ENCODE peak calls at places on chromosome 1, in nine cellular contexts. T is PC-3, A is astrocyte of the spinal cord, F is neural progenitor cell, M is fibroblast of lung, S is choroid plexus epithelial cell, L is pancreas, Q is SK-N-SH, P is esophagus muscularis mucosa. Y is an unnamed sample.

GRCh38 chr1:42998381-42998780 is 39.7 kb upstream of the SLC2A1 start:
- DNase-seq in P (no peak), S (no peak), Q (no peak), L (no peak), M (no peak), A (peak), T (no peak), F (no peak), Y (peak)

GRCh38 chr1:29674625-29675326 is 438.5 kb downstream of the PTPRU start:
- DNase-seq in P (peak), Q (no peak), A (no peak), M (no peak), L (no peak), F (no peak), T (no peak), S (no peak), Y (no peak)

GRCh38 chr1:182426442-182427430 is 23.2 kb upstream of the RGSL1 start:
- DNase-seq in F (no peak), T (no peak), L (no peak), S (no peak), Q (no peak), M (no peak), P (no peak), A (no peak), Y (no peak)

GRCh38 chr1:193553562-193553961 is 367.1 kb upstream of the B3GALT2 start:
- DNase-seq in M (no peak), S (no peak), Q (no peak), T (no peak), F (no peak), P (no peak), A (no peak), L (no peak), Y (no peak)

GRCh38 chr1:180901221-180901990 is 11.3 kb upstream of the KIAA1614 start:
- DNase-seq in L (no peak), M (no peak), A (no peak), F (no peak), P (peak), S (no peak), T (no peak), Q (peak), Y (no peak)

GRCh38 chr1:36479505-36480051 is 3.1 kb downstream of the CSF3R start:
- DNase-seq in S (peak), A (no peak), M (no peak), Q (no peak), L (no peak), P (no peak), T (no peak), F (no peak), Y (peak)

GRCh38 chr1:18337757-18338156 is 143.0 kb upstream of the KLHDC7A start:
- DNase-seq in P (no peak), M (no peak), F (no peak), T (no peak), S (no peak), Q (no peak), A (no peak), L (no peak), Y (no peak)

GRCh38 chr1:2352341-2353214 is 38.8 kb downstream of the MORN1 start:
- DNase-seq in F (no peak), M (no peak), Q (no peak), A (no peak), S (no peak), P (no peak), L (no peak), T (no peak), Y (no peak)

GRCh38 chr1:112325504-112325903 is 70.5 kb upstream of the CTTNBP2NL start:
- DNase-seq in L (no peak), P (no peak), S (peak), M (no peak), Q (no peak), T (no peak), F (peak), A (no peak), Y (no peak)

GRCh38 chr1:12488666-12489354 is 129.2 kb downstream of the DHRS3 start:
- DNase-seq in S (no peak), A (peak), P (no peak), F (no peak), M (no peak), T (peak), L (no peak), Q (no peak), Y (no peak)

GRCh38 chr1:196063307-196063706 is 544.9 kb downstream of the KCNT2 start:
- DNase-seq in M (peak), Q (no peak), T (no peak), A (peak), L (no peak), P (no peak), F (no peak), S (peak), Y (no peak)

GRCh38 chr1:178639326-178639725 is 85.7 kb upstream of the RALGPS2 start:
- DNase-seq in S (no peak), T (no peak), M (peak), A (no peak), F (no peak), L (no peak), P (no peak), Q (no peak), Y (no peak)

GRCh38 chr1:234915923-234916675 is 212.5 kb downstream of the TOMM20 start:
- DNase-seq in L (peak), A (no peak), Q (no peak), M (no peak), T (no peak), S (no peak), F (no peak), P (no peak), Y (peak)

GRCh38 chr1:182317489-182318180 is 74.0 kb downstream of the GLUL start:
- DNase-seq in Q (no peak), L (peak), A (no peak), F (no peak), M (no peak), P (no peak), T (no peak), S (no peak), Y (no peak)

GRCh38 chr1:26112407-26112775 is 767 bp downstream of the PDIK1L start:
- DNase-seq in P (no peak), F (no peak), A (no peak), M (no peak), L (no peak), T (no peak), S (no peak), Q (no peak), Y (no peak)

GRCh38 chr1:151156515-151156819 is at the start of gene TNFAIP8L2:
- DNase-seq in T (no peak), L (no peak), F (peak), A (no peak), S (no peak), P (no peak), M (no peak), Q (no peak), Y (no peak)

GRCh38 chr1:209157514-209158285 is 425.8 kb upstream of the CAMK1G start:
- DNase-seq in F (no peak), T (no peak), A (no peak), S (no peak), L (no peak), P (no peak), M (no peak), Q (no peak), Y (no peak)

GRCh38 chr1:163472267-163472666 is 150.5 kb downstream of the NUF2 start:
- DNase-seq in P (no peak), S (no peak), T (no peak), L (no peak), F (no peak), M (no peak), A (peak), Q (no peak), Y (no peak)

GRCh38 chr1:3529099-3529729 is 74.7 kb downstream of the ARHGEF16 start:
- DNase-seq in P (no peak), L (peak), F (no peak), T (peak), M (no peak), A (no peak), Q (no peak), S (no peak), Y (no peak)

GRCh38 chr1:218665216-218665615 is 320.1 kb downstream of the TGFB2 start:
- DNase-seq in M (peak), L (no peak), A (peak), Q (no peak), T (peak), S (peak), F (no peak), P (no peak), Y (peak)

GRCh38 chr1:204190212-204191211 is 5.8 kb downstream of the KISS1 start:
- DNase-seq in S (peak), M (peak), F (peak), Q (no peak), A (no peak), P (no peak), T (peak), L (no peak), Y (peak)

GRCh38 chr1:84208935-84209334 is 64.9 kb downstream of the PRKACB start:
- DNase-seq in M (no peak), P (no peak), L (no peak), T (peak), S (no peak), F (no peak), Q (no peak), A (no peak), Y (no peak)

GRCh38 chr1:205775015-205775716 is at the start of gene RAB29:
- DNase-seq in A (peak), Q (peak), T (peak), S (peak), P (peak), F (peak), L (peak), M (peak), Y (peak)

GRCh38 chr1:22418352-22418751 is 33.3 kb upstream of the ZBTB40 start:
- DNase-seq in L (no peak), M (no peak), S (no peak), F (no peak), Q (no peak), P (no peak), A (no peak), T (no peak), Y (no peak)

GRCh38 chr1:11026052-11026451 is 13.6 kb downstream of the TARDBP start:
- DNase-seq in M (peak), A (no peak), S (no peak), F (no peak), T (no peak), P (no peak), Q (no peak), L (no peak), Y (no peak)

GRCh38 chr1:227002531-227003049 is 62.5 kb downstream of the COQ8A start:
- DNase-seq in M (no peak), S (no peak), A (no peak), T (no peak), Q (no peak), L (no peak), P (no peak), F (no peak), Y (no peak)

GRCh38 chr1:188006354-188006753 is 1177.6 kb downstream of the PLA2G4A start:
- DNase-seq in P (no peak), F (no peak), M (no peak), S (no peak), L (no peak), Q (no peak), T (peak), A (no peak), Y (no peak)
- H3K4me3 ChIP-seq in P (no peak), F (no peak), M (no peak), S (no peak), L (no peak), Q (no peak), T (no peak), A (no peak), Y (no peak)

DNA sequence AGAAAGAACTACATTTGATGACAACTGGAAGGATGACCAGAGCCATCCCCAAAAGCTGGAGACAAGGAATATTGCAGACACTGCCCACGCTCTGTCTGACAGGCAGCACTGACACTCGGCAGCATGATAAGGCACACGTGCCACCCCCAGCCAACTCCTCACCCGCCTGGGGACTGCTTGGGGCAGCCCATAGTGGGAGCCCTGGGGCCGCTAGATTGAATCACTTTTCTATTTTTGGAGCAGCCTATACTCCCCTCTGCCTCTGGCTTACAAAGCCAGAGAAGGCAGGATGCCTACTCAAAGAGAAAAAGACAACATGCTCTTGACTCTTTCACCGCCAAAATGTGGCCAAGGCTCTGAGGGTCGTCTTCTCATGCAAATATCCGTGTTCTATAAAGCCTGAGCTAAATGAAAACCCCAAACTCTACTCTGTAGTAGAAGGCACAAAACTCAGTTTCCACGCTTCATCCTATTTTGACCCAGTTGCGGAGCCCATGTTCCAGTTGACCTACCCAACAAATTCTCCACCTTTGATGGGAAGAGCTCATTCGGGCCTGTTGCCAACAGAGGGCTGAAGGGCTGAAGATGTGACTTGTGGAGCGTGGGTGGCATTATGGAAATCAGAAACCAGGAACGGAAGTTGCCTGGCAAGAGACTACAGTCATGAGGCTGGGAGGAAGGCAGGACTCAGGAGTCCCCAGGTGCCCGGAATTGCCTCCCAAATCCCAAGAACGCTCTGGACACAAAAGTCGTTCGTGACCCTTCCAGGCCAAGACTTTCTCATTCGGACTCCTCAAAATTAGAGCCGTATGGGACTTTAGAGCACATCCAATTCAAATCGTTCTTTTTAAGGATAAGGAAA is 1.1 kb downstream of the SMG5 start:
- DNase-seq in S (peak), M (peak), A (peak), L (no peak), F (peak), Q (peak), T (peak), P (no peak), Y (no peak)
- TF ChIP-seq CTCF in S (peak), M (no peak), A (no peak), L (no peak), F (no peak), Q (no peak), T (no peak), P (no peak), Y (no peak)

GRCh38 chr1:47940321-47940720 is 56.9 kb downstream of the TRABD2B start:
- DNase-seq in Q (no peak), M (no peak), F (no peak), S (peak), T (no peak), P (no peak), L (no peak), A (no peak), Y (no peak)

GRCh38 chr1:47944561-47944960 is 52.6 kb downstream of the TRABD2B start:
- DNase-seq in F (no peak), L (no peak), S (peak), Q (peak), T (no peak), A (no peak), P (no peak), M (no peak), Y (no peak)

GRCh38 chr1:47942238-47942629 is 55.0 kb downstream of the TRABD2B start:
- DNase-seq in F (no peak), T (peak), S (peak), A (no peak), P (no peak), Q (no peak), M (no peak), L (no peak), Y (no peak)

GRCh38 chr1:47940779-47941178 is 56.4 kb downstream of the TRABD2B start:
- DNase-seq in T (no peak), L (no peak), P (no peak), F (no peak), M (no peak), A (no peak), S (peak), Q (no peak), Y (no peak)

GRCh38 chr1:47941609-47942237 is 55.5 kb downstream of the TRABD2B start:
- DNase-seq in L (no peak), S (peak), A (no peak), P (no peak), M (no peak), F (no peak), Q (no peak), T (peak), Y (no peak)
- H3K4me3 ChIP-seq in L (no peak), S (no peak), A (no peak), P (no peak), M (no peak), F (no peak), Q (no peak), T (no peak), Y (no peak)

GRCh38 chr1:154983776-154984466 is 777 bp downstream of the FLAD1 start:
- DNase-seq in P (no peak), A (no peak), L (no peak), T (peak), S (no peak), Q (no peak), F (no peak), M (no peak), Y (no peak)
- TF ChIP-seq CTCF in P (no peak), A (no peak), L (no peak), T (no peak), S (no peak), Q (no peak), F (no peak), M (no peak), Y (no peak)

DNA sequence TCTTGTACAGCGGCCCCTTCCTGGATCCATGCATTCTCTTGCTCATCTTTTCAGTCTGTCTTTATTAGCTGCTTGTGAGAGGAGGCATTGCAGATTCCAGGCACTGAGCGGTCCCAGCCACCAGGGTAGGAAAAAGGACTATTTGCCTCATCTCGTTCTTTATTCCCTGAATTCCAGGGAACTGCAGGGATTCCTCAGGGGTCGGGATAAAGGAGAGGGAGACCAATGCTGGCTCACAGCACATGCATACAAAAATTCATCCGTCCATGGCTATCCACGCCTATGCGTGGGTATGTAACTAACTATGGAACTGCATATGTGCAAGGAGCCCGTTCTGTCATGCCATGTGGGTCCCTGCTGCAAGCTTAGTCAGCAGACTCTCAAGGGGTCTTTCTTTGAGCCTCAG is 879 bp upstream of the PLPPR5 start:
- DNase-seq in S (peak), T (no peak), L (no peak), P (no peak), Q (peak), M (no peak), A (no peak), F (peak), Y (no peak)
- H3K4me3 ChIP-seq in S (no peak), T (no peak), L (no peak), P (no peak), Q (no peak), M (no peak), A (no peak), F (peak), Y (no peak)

GRCh38 chr1:222987616-222988015 is 155.4 kb downstream of the TLR5 start:
- DNase-seq in A (no peak), T (no peak), L (no peak), M (no peak), P (no peak), S (no peak), Q (no peak), F (no peak), Y (no peak)
- TF ChIP-seq CTCF in A (no peak), T (peak), L (no peak), M (peak), P (no peak), S (peak), Q (peak), F (no peak), Y (no peak)

DNA sequence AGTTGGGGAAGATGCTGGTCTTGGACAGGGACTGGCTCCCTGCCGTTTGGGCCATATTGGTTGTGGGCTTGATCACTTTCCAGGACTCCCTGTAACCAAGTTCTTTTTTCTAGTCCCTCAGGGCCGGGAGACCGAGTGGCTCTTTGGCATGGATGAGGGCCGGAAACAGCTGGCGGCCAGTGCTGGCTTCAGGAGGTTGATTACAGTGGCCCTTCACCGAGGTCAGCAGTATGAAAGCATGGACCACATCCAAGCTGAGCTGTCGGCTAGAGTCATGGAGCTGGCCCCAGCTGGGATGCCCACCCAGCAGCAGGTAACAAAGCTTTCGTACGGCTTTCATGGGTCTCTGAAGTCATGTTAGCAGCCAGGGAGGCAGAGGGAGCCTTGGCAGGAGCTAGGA is 4.3 kb downstream of the METTL13 start:
- DNase-seq in A (no peak), T (no peak), Q (no peak), M (no peak), L (no peak), P (no peak), F (no peak), S (no peak), Y (no peak)
- H3K4me3 ChIP-seq in A (no peak), T (no peak), Q (no peak), M (no peak), L (no peak), P (no peak), F (no peak), S (no peak), Y (no peak)

DNA sequence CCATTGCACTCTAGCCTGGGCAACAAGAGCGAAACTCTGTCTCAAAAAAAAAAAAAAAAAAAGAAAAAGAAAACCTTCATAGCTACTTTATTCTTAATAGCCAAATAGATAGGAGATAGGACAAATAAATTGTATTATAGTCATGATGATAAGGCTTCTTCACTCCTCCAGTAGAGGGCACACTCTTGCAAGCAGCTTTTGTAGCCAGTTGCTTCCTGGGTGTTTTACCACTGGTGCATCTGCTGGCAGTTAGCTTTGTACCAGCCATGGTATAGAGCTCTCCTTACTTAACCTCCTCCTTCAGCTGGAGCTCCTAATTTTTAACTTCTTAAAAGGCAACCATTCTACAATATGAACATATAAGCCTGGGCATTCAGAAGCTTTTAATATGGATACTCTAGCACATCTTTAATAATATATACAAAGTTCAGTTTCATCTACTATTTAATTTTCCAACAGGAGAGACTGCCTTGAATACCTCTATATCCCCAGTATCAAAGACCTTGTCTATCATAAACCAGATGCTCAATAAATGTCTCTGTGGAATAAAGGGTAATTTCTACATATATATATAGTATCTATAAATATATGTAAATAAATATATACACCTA is 35.8 kb downstream of the EVI5 start:
- DNase-seq in A (peak), S (peak), L (peak), T (peak), P (no peak), Q (peak), F (peak), M (peak), Y (peak)
- TF ChIP-seq CTCF in A (peak), S (peak), L (peak), T (peak), P (peak), Q (peak), F (peak), M (peak), Y (peak)

Y was measured in fibroblast of villous mesenchyme.